ENCODE peak calls at places on chromosomes 3 and 15, in six cellular contexts. S is IMR-90, K is K562, M is A549, X is uterus, V is tibial nerve. J is an unnamed sample.

GRCh38 chr3:852033-852432 is 240.8 kb upstream of the CNTN6 start:
- DNase-seq in S (no peak), K (no peak), M (no peak), X (no peak), V (no peak), J (no peak)

GRCh38 chr15:73679180-73679579 is 5.0 kb upstream of the CD276 start:
- DNase-seq in S (no peak), K (no peak), M (no peak), X (no peak), V (no peak), J (no peak)

GRCh38 chr15:101498731-101499480 is 9.4 kb upstream of the PCSK6 start:
- DNase-seq in S (no peak), K (no peak), M (no peak), X (no peak), V (no peak), J (peak; percentile 83)

GRCh38 chr3:109224333-109224732 is 87.8 kb downstream of the C3orf85 start:
- DNase-seq in S (no peak), K (peak; percentile 3), M (peak; percentile 46), X (no peak), V (no peak), J (no peak)

GRCh38 chr15:68587769-68588385 is 9.1 kb downstream of the CORO2B start:
- DNase-seq in S (no peak), K (no peak), M (no peak), X (no peak), V (no peak), J (no peak)

GRCh38 chr3:30161370-30161769 is 445.0 kb upstream of the TGFBR2 start:
- DNase-seq in S (peak; percentile 67), K (no peak), M (no peak), X (peak; percentile 33), V (peak; percentile 29), J (no peak)

GRCh38 chr3:112013058-112013783 is 14.5 kb downstream of the TAGLN3 start:
- DNase-seq in S (peak; percentile 80), K (peak; percentile 36), M (peak; percentile 79), X (peak; percentile 51), V (peak; percentile 54), J (peak; percentile 91)

GRCh38 chr3:40191850-40192448 is 117.6 kb upstream of the EIF1B start:
- DNase-seq in S (peak; percentile 51), K (peak; percentile 78), M (peak; percentile 41), X (peak; percentile 26), V (peak; percentile 61), J (no peak)

GRCh38 chr3:31567036-31567435 is 34.3 kb downstream of the STT3B start:
- DNase-seq in S (no peak), K (peak; percentile 47), M (peak; percentile 14), X (no peak), V (no peak), J (no peak)

GRCh38 chr15:96253137-96253747 is 77.3 kb upstream of the NR2F2 start:
- DNase-seq in S (no peak), K (no peak), M (no peak), X (no peak), V (no peak), J (no peak)

GRCh38 chr15:100596792-100597191 is 5.2 kb downstream of the LINS1 start:
- DNase-seq in S (no peak), K (peak; percentile 76), M (no peak), X (no peak), V (no peak), J (no peak)

GRCh38 chr3:13681931-13682330 is 133.0 kb downstream of the FBLN2 start:
- DNase-seq in S (no peak), K (no peak), M (no peak), X (no peak), V (no peak), J (no peak)

GRCh38 chr15:90713081-90713480 is 4.1 kb upstream of the BLM start:
- DNase-seq in S (no peak), K (no peak), M (no peak), X (no peak), V (no peak), J (no peak)

GRCh38 chr15:90716317-90716975 is 700 bp upstream of the BLM start:
- DNase-seq in S (peak; percentile 5), K (no peak), M (peak; percentile 26), X (no peak), V (no peak), J (no peak)

GRCh38 chr15:90716976-90717821 is at the start of gene BLM:
- DNase-seq in S (peak; percentile 97), K (peak; percentile 99), M (peak; percentile 98), X (peak; percentile 95), V (peak; percentile 92), J (peak; percentile 97)

GRCh38 chr15:90718232-90718631 is 1.1 kb downstream of the BLM start:
- DNase-seq in S (no peak), K (no peak), M (no peak), X (no peak), V (no peak), J (no peak)
- TF ChIP-seq POLR2A in S (no peak), K (no peak), M (no peak), X (no peak), V (no peak), J (no peak)

GRCh38 chr15:75335313-75335704 is 554 bp upstream of the COMMD4 start:
- DNase-seq in S (no peak), K (no peak), M (no peak), X (no peak), V (no peak), J (no peak)

GRCh38 chr15:75338661-75339240 is 2.9 kb downstream of the COMMD4 start:
- DNase-seq in S (no peak), K (no peak), M (no peak), X (no peak), V (no peak), J (no peak)

GRCh38 chr15:75339531-75340240 is 3.8 kb downstream of the COMMD4 start:
- DNase-seq in S (no peak), K (no peak), M (no peak), X (no peak), V (no peak), J (no peak)

DNA sequence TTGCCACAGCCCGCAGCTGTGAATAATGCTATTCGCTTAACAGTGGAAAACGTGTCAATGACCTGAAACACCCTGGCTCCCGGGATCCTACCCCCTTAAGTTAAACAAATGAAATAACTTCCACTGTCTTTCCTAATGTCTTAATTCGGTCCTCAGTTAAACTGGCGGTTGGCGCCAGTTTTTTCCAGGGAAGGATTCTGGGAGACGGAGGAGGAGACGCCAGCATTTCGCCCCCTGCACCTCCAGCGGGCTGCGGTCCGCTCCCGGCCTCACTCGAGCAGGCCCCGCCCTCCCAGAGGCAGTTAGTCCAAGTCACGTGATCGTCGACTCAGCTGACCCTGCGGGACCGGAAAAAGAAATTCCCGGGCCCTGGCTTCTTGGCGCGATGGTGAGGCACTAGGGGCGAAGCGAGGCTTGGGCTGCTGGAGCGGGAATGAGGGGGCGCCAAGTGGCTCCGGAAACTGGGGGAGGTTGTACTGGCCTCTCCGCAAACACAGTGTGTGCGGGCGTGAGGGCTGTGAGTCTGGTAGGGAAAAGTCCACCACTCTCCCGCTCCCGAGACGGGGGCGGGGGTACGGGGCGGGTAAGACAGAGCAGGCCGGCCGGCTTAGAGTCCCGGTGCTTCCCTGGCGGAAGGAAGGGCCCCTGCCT is at the start of gene COMMD4:
- DNase-seq in S (peak; percentile 95), K (peak; percentile 81), M (peak; percentile 98), X (peak; percentile 98), V (peak; percentile 98), J (peak; percentile 99)
- TF ChIP-seq POLR2A in S (peak; percentile 34), K (peak; percentile 85), M (peak; percentile 81), X (no peak), V (peak; percentile 34), J (no peak)

GRCh38 chr3:186788482-186789370 is 5.3 kb downstream of the EIF4A2 start:
- DNase-seq in S (no peak), K (no peak), M (no peak), X (no peak), V (no peak), J (no peak)
- TF ChIP-seq POLR2A in S (no peak), K (peak; percentile 30), M (no peak), X (no peak), V (no peak), J (no peak)

GRCh38 chr3:169665264-169666078 is 2.0 kb upstream of the MECOM start:
- DNase-seq in S (no peak), K (peak; percentile 12), M (no peak), X (no peak), V (no peak), J (no peak)
- TF ChIP-seq POLR2A in S (no peak), K (no peak), M (no peak), X (no peak), V (no peak), J (no peak)

GRCh38 chr15:99564221-99565030 is 1.4 kb upstream of the MEF2A start:
- DNase-seq in S (peak; percentile 13), K (no peak), M (no peak), X (peak; percentile 55), V (peak; percentile 38), J (no peak)

GRCh38 chr15:99562238-99562637 is 3.5 kb upstream of the MEF2A start:
- DNase-seq in S (no peak), K (no peak), M (no peak), X (no peak), V (no peak), J (no peak)

GRCh38 chr15:99565281-99566156 is at the start of gene MEF2A:
- DNase-seq in S (peak; percentile 93), K (peak; percentile 94), M (peak; percentile 97), X (peak; percentile 95), V (peak; percentile 89), J (peak; percentile 98)

GRCh38 chr15:99566157-99566900 is 545 bp downstream of the MEF2A start:
- DNase-seq in S (no peak), K (peak; percentile 42), M (no peak), X (peak; percentile 39), V (no peak), J (no peak)

DNA sequence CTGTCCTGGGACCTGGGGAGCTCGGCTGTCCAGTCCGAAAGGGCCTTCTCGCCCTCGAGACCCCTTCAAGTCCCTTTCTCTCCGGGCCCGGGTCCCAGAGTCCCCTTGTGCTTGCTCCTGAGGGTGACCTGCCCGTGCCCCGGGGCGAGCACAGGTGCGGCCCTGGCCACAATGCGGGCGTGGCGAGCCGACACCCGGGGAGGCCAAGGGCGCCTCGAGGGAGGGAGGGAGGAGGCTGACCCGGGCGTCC is 828 bp upstream of the MEF2A start:
- DNase-seq in S (no peak), K (no peak), M (no peak), X (no peak), V (no peak), J (no peak)
- TF ChIP-seq POLR2A in S (no peak), K (no peak), M (no peak), X (no peak), V (no peak), J (no peak)